ENCODE peak calls at places on chromosome 10, in four cellular contexts. E, V, G and B are unnamed samples. For H3K36me3, the result is how much of the 10 kb centered on the place peaks cover.

GRCh38 chr10:43204943-43205671 is 61.8 kb downstream of the RASGEF1A start:
- DNase-seq in E (no peak), V (no peak), G (peak), B (peak)

GRCh38 chr10:116665541-116666125 is 44.9 kb downstream of the PNLIPRP2 start:
- DNase-seq in E (peak), V (no peak), G (peak), B (no peak)

GRCh38 chr10:79397575-79398303 is 47.7 kb downstream of the ZCCHC24 start:
- DNase-seq in E (no peak), V (no peak), G (peak), B (no peak)

GRCh38 chr10:14779053-14779649 is 4.5 kb upstream of the FAM107B start:
- DNase-seq in E (no peak), V (no peak), G (peak), B (peak)

GRCh38 chr10:70597856-70598815 is 4.4 kb downstream of the PRF1 start:
- DNase-seq in E (no peak), V (no peak), G (no peak), B (no peak)

GRCh38 chr10:92965314-92965713 is 95.3 kb upstream of the CYP26C1 start:
- DNase-seq in E (no peak), V (no peak), G (peak), B (peak)

GRCh38 chr10:31782701-31783100 is 145.9 kb downstream of the ARHGAP12 start:
- DNase-seq in E (no peak), V (no peak), G (no peak), B (no peak)

GRCh38 chr10:52597189-52597863 is 175.3 kb downstream of the MBL2 start:
- DNase-seq in E (no peak), V (no peak), G (no peak), B (no peak)

GRCh38 chr10:80413152-80413996 is 5.0 kb downstream of the PRXL2A start:
- DNase-seq in E (no peak), V (no peak), G (peak), B (peak)

GRCh38 chr10:69405221-69405620 is 11.5 kb downstream of the TACR2 start:
- DNase-seq in E (no peak), V (no peak), G (no peak), B (peak)

GRCh38 chr10:21173964-21174669 is 277.0 kb upstream of the NEBL start:
- DNase-seq in E (peak), V (no peak), G (no peak), B (peak)

GRCh38 chr10:21176934-21177480 is 279.9 kb upstream of the NEBL start:
- DNase-seq in E (no peak), V (no peak), G (no peak), B (peak)

GRCh38 chr10:21174670-21175495 is 277.8 kb upstream of the NEBL start:
- DNase-seq in E (no peak), V (no peak), G (no peak), B (peak)

GRCh38 chr10:21173433-21173963 is 276.4 kb upstream of the NEBL start:
- DNase-seq in E (no peak), V (no peak), G (no peak), B (no peak)

DNA sequence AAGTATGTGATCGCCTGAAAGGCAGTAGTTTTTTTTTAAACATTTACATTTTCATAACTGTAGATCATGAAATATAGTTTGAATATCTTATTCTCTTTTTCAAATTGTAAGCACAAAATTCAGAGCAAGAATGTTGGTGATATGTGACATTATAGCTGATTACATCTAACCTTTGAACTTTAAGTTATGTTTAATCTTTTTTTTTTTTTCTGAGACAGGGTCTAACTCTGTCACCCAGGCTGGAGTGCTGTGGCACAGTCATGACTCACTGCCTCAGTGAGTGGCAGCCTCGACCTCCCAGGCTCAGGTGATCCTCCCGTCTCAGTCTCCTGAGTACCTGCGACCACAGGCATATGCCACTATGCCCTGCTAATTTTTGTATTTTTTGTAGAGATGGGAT is 278.7 kb upstream of the NEBL start:
- DNase-seq in E (no peak), V (no peak), G (no peak), B (no peak)
- H3K4me3 ChIP-seq in E (no peak), V (no peak), G (no peak), B (no peak)

GRCh38 chr10:815338-816104 is 116.0 kb downstream of the LARP4B start:
- DNase-seq in E (no peak), V (no peak), G (no peak), B (no peak)
- H3K36me3 ChIP-seq in E (under half), V (under half), G (half or more), B (under half)

GRCh38 chr10:122521011-122521410 is 39.5 kb upstream of the DMBT1 start:
- DNase-seq in E (no peak), V (no peak), G (no peak), B (no peak)
- H3K4me3 ChIP-seq in E (no peak), V (no peak), G (no peak), B (no peak)

DNA sequence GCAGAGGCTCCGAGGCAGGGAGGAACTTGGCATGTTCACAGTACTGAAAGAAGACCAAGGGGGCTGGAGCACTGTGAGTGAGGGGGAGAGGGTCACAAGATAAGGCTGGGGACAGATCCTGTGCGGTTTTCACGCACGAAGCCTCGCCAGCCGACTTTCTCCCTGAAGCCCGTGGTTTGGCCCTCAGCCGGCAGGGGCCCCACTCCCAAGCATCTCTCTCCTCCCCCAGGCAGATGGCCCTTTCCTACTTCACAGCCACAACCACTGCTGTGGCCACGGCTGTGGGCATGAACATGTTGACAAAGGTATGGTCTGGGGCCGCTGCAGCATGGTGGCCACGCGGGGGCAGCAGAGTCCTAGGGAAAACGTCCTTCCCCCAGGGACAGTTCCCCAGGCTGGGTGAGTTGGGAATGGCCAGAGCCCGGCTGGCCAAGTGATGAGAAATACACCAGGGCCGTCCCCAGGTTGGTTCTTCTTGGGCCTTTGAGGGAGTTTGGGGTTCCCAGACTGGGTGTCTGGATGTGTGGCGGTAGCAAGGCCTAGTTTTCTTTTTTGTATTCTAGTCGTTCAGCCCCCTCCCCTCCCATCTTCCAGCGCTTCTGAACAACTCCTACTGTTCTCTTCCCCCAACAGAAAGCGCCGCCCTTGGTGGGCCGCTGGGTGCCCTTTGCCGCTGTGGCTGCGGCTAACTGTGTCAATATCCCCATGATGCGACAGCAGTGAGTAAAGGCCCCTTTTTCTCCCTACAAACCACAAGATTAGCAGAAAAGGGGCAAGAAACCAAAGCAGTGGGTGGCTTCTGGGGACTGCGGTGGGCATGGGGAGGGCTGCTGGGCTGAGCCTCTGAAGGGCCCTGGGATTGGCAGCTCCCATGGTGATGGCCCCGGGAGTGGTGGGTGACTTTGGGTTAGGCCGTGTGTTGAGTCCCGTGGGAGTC is 14.4 kb upstream of the WBP1L start:
- DNase-seq in E (peak), V (no peak), G (peak), B (peak)
- H3K36me3 ChIP-seq in E (under half), V (under half), G (under half), B (under half)

GRCh38 chr10:58350023-58350422 is 15.2 kb downstream of the UBE2D1 start:
- DNase-seq in E (no peak), V (no peak), G (no peak), B (no peak)
- H3K4me3 ChIP-seq in E (no peak), V (no peak), G (no peak), B (no peak)

GRCh38 chr10:119827430-119827829 is 45.2 kb downstream of the MCMBP start:
- DNase-seq in E (no peak), V (no peak), G (no peak), B (no peak)

GRCh38 chr10:119834188-119834587 is 38.5 kb downstream of the MCMBP start:
- DNase-seq in E (no peak), V (no peak), G (no peak), B (peak)

GRCh38 chr10:119831656-119832055 is 41.0 kb downstream of the MCMBP start:
- DNase-seq in E (no peak), V (no peak), G (no peak), B (no peak)

GRCh38 chr10:119829429-119829828 is 43.2 kb downstream of the MCMBP start:
- DNase-seq in E (no peak), V (no peak), G (no peak), B (no peak)

GRCh38 chr10:119832956-119833355 is 39.7 kb downstream of the MCMBP start:
- DNase-seq in E (no peak), V (no peak), G (no peak), B (no peak)
- H3K36me3 ChIP-seq in E (under half), V (under half), G (half or more), B (under half)